ENCODE peak calls at places on chromosomes 4 and X, in eight cellular contexts. One of them, this sample, is unnamed.

GRCh38 chrX:49199906-49200771 is at the start of gene SYP:
- DNase-seq in T-helper 2 cell: peak; percentile 77
- DNase-seq in ACHN: peak; percentile 78
- DNase-seq in MM.1S: peak; percentile 84
- DNase-seq in activated CD4-positive, alpha-beta T cell treated with anti-CD3 and anti-CD28 coated beads for 1 hour: peak; percentile 84
- DNase-seq in ecto neural progenitor cell: peak; percentile 91
- DNase-seq in foreskin melanocyte: peak; percentile 46
- DNase-seq in anterior cingulate cortex: peak; percentile 66
- DNase-seq in this sample: peak; percentile 81

GRCh38 chr4:6909970-6910339 is 329 bp downstream of the TBC1D14 start:
- DNase-seq in T-helper 2 cell: peak; percentile 39
- DNase-seq in ACHN: peak; percentile 29
- DNase-seq in MM.1S: peak; percentile 26
- DNase-seq in activated CD4-positive, alpha-beta T cell treated with anti-CD3 and anti-CD28 coated beads for 1 hour: no peak
- DNase-seq in ecto neural progenitor cell: no peak
- DNase-seq in foreskin melanocyte: no peak
- DNase-seq in anterior cingulate cortex: no peak
- DNase-seq in this sample: no peak

GRCh38 chr4:47145630-47146029 is 114.3 kb downstream of the GABRB1 start:
- DNase-seq in T-helper 2 cell: no peak
- DNase-seq in ACHN: peak; percentile 4
- DNase-seq in MM.1S: peak; percentile 87
- DNase-seq in activated CD4-positive, alpha-beta T cell treated with anti-CD3 and anti-CD28 coated beads for 1 hour: no peak
- DNase-seq in ecto neural progenitor cell: no peak
- DNase-seq in foreskin melanocyte: peak; percentile 46
- DNase-seq in anterior cingulate cortex: no peak
- DNase-seq in this sample: no peak

GRCh38 chr4:168384437-168385141 is 66.0 kb upstream of the DDX60 start:
- DNase-seq in T-helper 2 cell: no peak
- DNase-seq in ACHN: no peak
- DNase-seq in MM.1S: no peak
- DNase-seq in activated CD4-positive, alpha-beta T cell treated with anti-CD3 and anti-CD28 coated beads for 1 hour: no peak
- DNase-seq in ecto neural progenitor cell: no peak
- DNase-seq in foreskin melanocyte: peak; percentile 35
- DNase-seq in anterior cingulate cortex: no peak
- DNase-seq in this sample: no peak

GRCh38 chr4:128220286-128221235 is 67.1 kb downstream of the PGRMC2 start:
- DNase-seq in T-helper 2 cell: no peak
- DNase-seq in ACHN: peak; percentile 61
- DNase-seq in MM.1S: peak; percentile 33
- DNase-seq in activated CD4-positive, alpha-beta T cell treated with anti-CD3 and anti-CD28 coated beads for 1 hour: no peak
- DNase-seq in ecto neural progenitor cell: no peak
- DNase-seq in foreskin melanocyte: peak; percentile 45
- DNase-seq in anterior cingulate cortex: no peak
- DNase-seq in this sample: no peak

GRCh38 chr4:152010680-152011079 is 249.9 kb upstream of the GATB start:
- DNase-seq in T-helper 2 cell: no peak
- DNase-seq in ACHN: no peak
- DNase-seq in MM.1S: no peak
- DNase-seq in activated CD4-positive, alpha-beta T cell treated with anti-CD3 and anti-CD28 coated beads for 1 hour: no peak
- DNase-seq in ecto neural progenitor cell: no peak
- DNase-seq in foreskin melanocyte: no peak
- DNase-seq in anterior cingulate cortex: no peak
- DNase-seq in this sample: no peak

GRCh38 chrX:46803140-46803539 is 33.7 kb upstream of the RP2 start:
- DNase-seq in T-helper 2 cell: no peak
- DNase-seq in ACHN: peak; percentile 18
- DNase-seq in MM.1S: no peak
- DNase-seq in activated CD4-positive, alpha-beta T cell treated with anti-CD3 and anti-CD28 coated beads for 1 hour: no peak
- DNase-seq in ecto neural progenitor cell: no peak
- DNase-seq in foreskin melanocyte: no peak
- DNase-seq in anterior cingulate cortex: no peak
- DNase-seq in this sample: no peak

GRCh38 chrX:12970691-12971202 is 4.2 kb upstream of the TMSB4X start:
- DNase-seq in T-helper 2 cell: no peak
- DNase-seq in ACHN: no peak
- DNase-seq in MM.1S: no peak
- DNase-seq in activated CD4-positive, alpha-beta T cell treated with anti-CD3 and anti-CD28 coated beads for 1 hour: peak; percentile 39
- DNase-seq in ecto neural progenitor cell: no peak
- DNase-seq in foreskin melanocyte: no peak
- DNase-seq in anterior cingulate cortex: peak; percentile 6
- DNase-seq in this sample: no peak

GRCh38 chr4:106340774-106341173 is 24.4 kb downstream of the AIMP1 start:
- DNase-seq in T-helper 2 cell: no peak
- DNase-seq in ACHN: no peak
- DNase-seq in MM.1S: no peak
- DNase-seq in activated CD4-positive, alpha-beta T cell treated with anti-CD3 and anti-CD28 coated beads for 1 hour: no peak
- DNase-seq in ecto neural progenitor cell: no peak
- DNase-seq in foreskin melanocyte: no peak
- DNase-seq in anterior cingulate cortex: no peak
- DNase-seq in this sample: no peak

GRCh38 chrX:28225508-28225907 is 244.3 kb upstream of the DCAF8L1 start:
- DNase-seq in T-helper 2 cell: no peak
- DNase-seq in ACHN: no peak
- DNase-seq in MM.1S: no peak
- DNase-seq in activated CD4-positive, alpha-beta T cell treated with anti-CD3 and anti-CD28 coated beads for 1 hour: no peak
- DNase-seq in ecto neural progenitor cell: no peak
- DNase-seq in foreskin melanocyte: no peak
- DNase-seq in anterior cingulate cortex: no peak
- DNase-seq in this sample: no peak

GRCh38 chr4:110503588-110504435 is 27.9 kb downstream of the ENPEP start:
- DNase-seq in T-helper 2 cell: no peak
- DNase-seq in ACHN: no peak
- DNase-seq in MM.1S: peak; percentile 32
- DNase-seq in activated CD4-positive, alpha-beta T cell treated with anti-CD3 and anti-CD28 coated beads for 1 hour: no peak
- DNase-seq in ecto neural progenitor cell: no peak
- DNase-seq in foreskin melanocyte: no peak
- DNase-seq in anterior cingulate cortex: no peak
- DNase-seq in this sample: no peak

This sample was measured in activated T-helper 9 cell treated with anti-CD3 and anti-CD28 coated beads, Interleukin-2, amount 50 U/mL, for 16 hours.